ENCODE peak calls at places on chromosome 6, in five cellular contexts. G is K562, K is ovary, X is hepatocyte, U is lung. R is an unnamed sample. For H3K4me1, the result is how much of the 10 kb centered on the place peaks cover.

GRCh38 chr6:32968093-32968769 is at the start of gene BRD2:
- DNase-seq in G (peak), K (peak), X (peak), U (peak), R (peak)

GRCh38 chr6:38489951-38490350 is 149.8 kb downstream of the BTBD9 start:
- DNase-seq in G (no peak), K (no peak), X (no peak), U (no peak), R (no peak)

GRCh38 chr6:161660666-161661571 is 387.1 kb upstream of the AGPAT4 start:
- DNase-seq in G (peak), K (no peak), X (no peak), U (no peak), R (no peak)

GRCh38 chr6:3085074-3085473 is 16.8 kb downstream of the RIPK1 start:
- DNase-seq in G (no peak), K (no peak), X (no peak), U (no peak), R (no peak)

GRCh38 chr6:161023316-161023715 is 31.7 kb downstream of the MAP3K4 start:
- DNase-seq in G (no peak), K (no peak), X (no peak), U (no peak), R (no peak)

GRCh38 chr6:166757226-166758135 is 130.4 kb upstream of the RPS6KA2 start:
- DNase-seq in G (no peak), K (no peak), X (peak), U (no peak), R (peak)

GRCh38 chr6:69390125-69390524 is 406.7 kb downstream of the LMBRD1 start:
- DNase-seq in G (no peak), K (no peak), X (no peak), U (no peak), R (no peak)

GRCh38 chr6:142903806-142904205 is 41.2 kb downstream of the HIVEP2 start:
- DNase-seq in G (no peak), K (no peak), X (no peak), U (no peak), R (no peak)

GRCh38 chr6:22830463-22830862 is 261.1 kb downstream of the HDGFL1 start:
- DNase-seq in G (no peak), K (no peak), X (no peak), U (no peak), R (no peak)

GRCh38 chr6:156953478-156954146 is 176.4 kb downstream of the ARID1B start:
- DNase-seq in G (peak), K (no peak), X (peak), U (no peak), R (peak)

GRCh38 chr6:143647712-143648111 is 30.1 kb upstream of the PHACTR2 start:
- DNase-seq in G (peak), K (no peak), X (no peak), U (no peak), R (no peak)

GRCh38 chr6:154302111-154302752 is 54.4 kb downstream of the IPCEF1 start:
- DNase-seq in G (peak), K (no peak), X (peak), U (peak), R (no peak)

GRCh38 chr6:105592329-105592728 is 189.4 kb upstream of the PREP start:
- DNase-seq in G (no peak), K (no peak), X (no peak), U (no peak), R (no peak)

GRCh38 chr6:3402310-3403243 is 54.3 kb downstream of the SLC22A23 start:
- DNase-seq in G (no peak), K (no peak), X (no peak), U (no peak), R (no peak)

GRCh38 chr6:92945799-92946198 is 473.6 kb downstream of the EPHA7 start:
- DNase-seq in G (no peak), K (no peak), X (no peak), U (no peak), R (no peak)

GRCh38 chr6:26272171-26272631 is 92.8 kb upstream of the BTN3A2 start:
- DNase-seq in G (no peak), K (peak), X (peak), U (no peak), R (peak)

GRCh38 chr6:7615611-7616383 is 25.8 kb downstream of the SNRNP48 start:
- DNase-seq in G (peak), K (no peak), X (peak), U (no peak), R (peak)

GRCh38 chr6:42482126-42482525 is 30.4 kb upstream of the TRERF1 start:
- DNase-seq in G (no peak), K (no peak), X (peak), U (no peak), R (no peak)

GRCh38 chr6:129599467-129599866 is 110.5 kb downstream of the ARHGAP18 start:
- DNase-seq in G (no peak), K (no peak), X (no peak), U (no peak), R (no peak)

GRCh38 chr6:140230282-140230681 is 855.8 kb upstream of the CITED2 start:
- DNase-seq in G (no peak), K (no peak), X (peak), U (peak), R (no peak)

GRCh38 chr6:42226251-42227143 is 8.8 kb upstream of the MRPS10 start:
- DNase-seq in G (peak), K (no peak), X (peak), U (no peak), R (no peak)

GRCh38 chr6:15535495-15536200 is 127.2 kb downstream of the DTNBP1 start:
- DNase-seq in G (no peak), K (no peak), X (no peak), U (peak), R (no peak)

GRCh38 chr6:144252289-144252688 is 32.8 kb upstream of the UTRN start:
- DNase-seq in G (no peak), K (no peak), X (no peak), U (no peak), R (no peak)

GRCh38 chr6:132471787-132472186 is 41.1 kb downstream of the STX7 start:
- DNase-seq in G (no peak), K (no peak), X (no peak), U (no peak), R (peak)

GRCh38 chr6:44084231-44085014 is 42.8 kb downstream of the MRPL14 start:
- DNase-seq in G (peak), K (no peak), X (no peak), U (no peak), R (no peak)

GRCh38 chr6:13357551-13358075 is 29.3 kb upstream of the TBC1D7 start:
- DNase-seq in G (peak), K (no peak), X (no peak), U (no peak), R (no peak)

GRCh38 chr6:89830385-89830809 is 717 bp downstream of the CASP8AP2 start:
- DNase-seq in G (peak), K (no peak), X (no peak), U (no peak), R (no peak)

GRCh38 chr6:15402401-15403045 is 156.7 kb downstream of the JARID2 start:
- DNase-seq in G (no peak), K (no peak), X (no peak), U (no peak), R (no peak)

GRCh38 chr6:121756643-121757042 is 321.2 kb downstream of the GJA1 start:
- DNase-seq in G (no peak), K (no peak), X (no peak), U (no peak), R (no peak)

GRCh38 chr6:15247750-15248450 is 2.0 kb downstream of the JARID2 start:
- DNase-seq in G (peak), K (peak), X (peak), U (peak), R (peak)

GRCh38 chr6:46390153-46390876 is 100.9 kb downstream of the RCAN2 start:
- DNase-seq in G (no peak), K (no peak), X (no peak), U (no peak), R (no peak)

GRCh38 chr6:159066479-159066878 is 21.7 kb upstream of the TAGAP start:
- DNase-seq in G (no peak), K (no peak), X (no peak), U (no peak), R (no peak)

GRCh38 chr6:167341665-167342655 is 17.1 kb downstream of the TTLL2 start:
- DNase-seq in G (no peak), K (no peak), X (peak), U (no peak), R (no peak)

GRCh38 chr6:89023591-89024441 is 56.7 kb upstream of the PNRC1 start:
- DNase-seq in G (no peak), K (no peak), X (no peak), U (no peak), R (no peak)

GRCh38 chr6:29442670-29443184 is 3.6 kb downstream of the OR10C1 start:
- DNase-seq in G (no peak), K (no peak), X (no peak), U (no peak), R (no peak)

GRCh38 chr6:53614676-53615075 is 50.9 kb downstream of the KLHL31 start:
- DNase-seq in G (no peak), K (no peak), X (no peak), U (no peak), R (no peak)

GRCh38 chr6:125841356-125842090 is 50.8 kb downstream of the NCOA7 start:
- DNase-seq in G (no peak), K (no peak), X (no peak), U (no peak), R (no peak)

GRCh38 chr6:85678000-85678601 is 35.4 kb upstream of the SYNCRIP start:
- DNase-seq in G (no peak), K (no peak), X (no peak), U (no peak), R (no peak)

GRCh38 chr6:85675030-85675819 is 32.5 kb upstream of the SYNCRIP start:
- DNase-seq in G (peak), K (no peak), X (peak), U (no peak), R (peak)

GRCh38 chr6:85677243-85677956 is 34.7 kb upstream of the SYNCRIP start:
- DNase-seq in G (peak), K (no peak), X (peak), U (no peak), R (no peak)

GRCh38 chr6:85674604-85675003 is 31.9 kb upstream of the SYNCRIP start:
- DNase-seq in G (peak), K (no peak), X (no peak), U (no peak), R (no peak)

DNA sequence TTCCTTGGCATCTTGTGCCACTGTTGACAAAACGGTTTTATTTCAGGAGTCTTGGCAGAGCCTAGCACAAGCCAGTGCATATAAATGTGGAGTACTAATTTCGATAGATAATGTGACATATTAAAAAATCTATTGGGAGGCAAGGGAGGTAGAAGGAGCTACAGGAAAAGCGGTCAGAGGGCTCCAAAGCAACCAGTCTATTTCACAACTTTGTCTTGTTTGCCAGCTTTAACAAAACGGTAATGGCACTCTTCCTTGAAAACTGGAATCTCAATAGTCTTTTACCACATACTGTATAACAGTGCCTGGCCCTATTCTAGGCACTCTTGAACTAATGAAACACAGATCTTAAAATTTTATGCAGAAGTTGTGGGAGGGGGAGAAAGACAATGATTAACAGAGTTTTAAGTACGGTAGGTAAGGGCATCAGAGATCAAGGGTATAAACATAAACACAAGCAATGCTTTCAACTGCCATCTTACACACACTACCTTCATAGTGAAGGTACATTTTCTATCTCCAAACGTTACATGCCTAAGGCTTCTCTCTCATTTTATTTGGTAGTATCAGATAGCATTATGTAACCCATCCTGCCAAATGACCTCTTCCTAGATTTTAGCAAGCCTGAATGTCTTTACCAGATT is 33.5 kb upstream of the SYNCRIP start:
- DNase-seq in G (no peak), K (no peak), X (no peak), U (no peak), R (no peak)
- TF ChIP-seq CTCF in G (no peak), K (no peak), X (no peak), U (no peak), R (no peak)

GRCh38 chr6:36350681-36351091 is 14.0 kb upstream of the BNIP5 start:
- DNase-seq in G (peak), K (peak), X (peak), U (no peak), R (no peak)

GRCh38 chr6:36352477-36353157 is 15.9 kb upstream of the BNIP5 start:
- DNase-seq in G (no peak), K (no peak), X (no peak), U (no peak), R (no peak)

GRCh38 chr6:36350082-36350481 is 13.4 kb upstream of the BNIP5 start:
- DNase-seq in G (no peak), K (peak), X (no peak), U (no peak), R (no peak)

GRCh38 chr6:36349240-36349639 is 12.6 kb upstream of the BNIP5 start:
- DNase-seq in G (peak), K (peak), X (no peak), U (no peak), R (peak)

DNA sequence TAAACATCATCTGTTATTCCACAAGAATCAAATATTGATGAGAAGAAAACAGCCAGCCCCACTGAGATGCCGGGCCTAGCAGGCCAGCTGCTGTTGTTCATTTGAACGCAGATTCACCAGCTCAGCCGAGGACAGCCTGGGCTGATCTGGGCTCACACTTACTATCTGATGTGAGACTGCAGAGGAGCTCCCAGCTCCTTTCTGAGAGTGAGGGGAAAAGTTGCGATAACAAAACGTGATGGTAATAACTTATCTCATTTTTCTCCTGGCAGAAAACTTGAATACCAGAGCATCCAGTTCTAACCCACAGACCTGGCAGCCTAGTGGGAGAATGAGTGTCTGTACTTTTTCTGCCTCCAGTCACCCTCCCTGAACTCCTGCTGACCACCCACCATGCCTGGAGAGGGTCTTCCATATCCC is 14.5 kb upstream of the BNIP5 start:
- DNase-seq in G (peak), K (peak), X (no peak), U (no peak), R (no peak)
- H3K4me3 ChIP-seq in G (no peak), K (no peak), X (no peak), U (no peak), R (no peak)

GRCh38 chr6:71388846-71389543 is 100.4 kb downstream of the OGFRL1 start:
- DNase-seq in G (no peak), K (no peak), X (no peak), U (no peak), R (no peak)
- H3K4me1 ChIP-seq in G (under half), K (under half), X (under half), U (under half), R (under half)

DNA sequence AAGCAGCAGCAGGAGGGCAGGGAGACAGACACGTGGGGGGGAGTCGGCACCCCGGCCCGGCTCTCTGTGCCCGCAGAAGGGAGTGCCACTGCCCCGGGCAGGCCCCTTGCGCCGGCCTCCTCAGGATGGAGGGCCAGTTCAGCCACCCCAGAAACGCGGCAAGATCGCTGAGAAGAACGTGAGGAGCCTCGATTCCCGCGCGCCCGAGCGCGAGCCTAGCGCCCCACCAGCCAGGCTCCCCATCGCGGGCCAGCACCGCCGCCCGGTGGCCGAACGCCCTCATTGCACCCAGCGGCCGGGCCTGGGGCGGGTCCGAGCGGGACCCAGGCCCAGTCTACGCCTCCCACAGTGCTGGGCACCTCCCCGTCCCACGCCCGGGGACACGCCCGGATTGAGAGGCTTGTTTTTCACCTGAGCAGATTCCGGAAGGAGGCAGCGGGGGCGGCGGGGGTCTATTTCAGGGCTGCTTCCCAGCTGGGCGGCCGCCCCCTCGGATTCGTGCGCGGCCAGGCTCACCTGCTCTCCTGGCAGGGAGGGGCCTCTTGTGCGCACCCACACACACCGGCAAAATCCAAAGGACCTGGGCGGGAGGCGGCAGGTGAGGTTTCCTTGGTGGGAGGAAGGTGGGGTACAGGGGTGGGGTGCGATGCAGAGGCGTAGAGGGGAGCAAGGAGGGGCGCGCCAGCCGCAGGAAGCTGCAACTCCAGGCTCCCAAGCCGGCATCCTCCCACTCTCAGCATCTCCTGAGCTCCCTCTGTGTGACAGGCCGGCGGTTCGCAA is 9.0 kb upstream of the GRM4 start:
- DNase-seq in G (peak), K (peak), X (peak), U (no peak), R (peak)
- TF ChIP-seq CTCF in G (peak), K (peak), X (peak), U (peak), R (peak)

DNA sequence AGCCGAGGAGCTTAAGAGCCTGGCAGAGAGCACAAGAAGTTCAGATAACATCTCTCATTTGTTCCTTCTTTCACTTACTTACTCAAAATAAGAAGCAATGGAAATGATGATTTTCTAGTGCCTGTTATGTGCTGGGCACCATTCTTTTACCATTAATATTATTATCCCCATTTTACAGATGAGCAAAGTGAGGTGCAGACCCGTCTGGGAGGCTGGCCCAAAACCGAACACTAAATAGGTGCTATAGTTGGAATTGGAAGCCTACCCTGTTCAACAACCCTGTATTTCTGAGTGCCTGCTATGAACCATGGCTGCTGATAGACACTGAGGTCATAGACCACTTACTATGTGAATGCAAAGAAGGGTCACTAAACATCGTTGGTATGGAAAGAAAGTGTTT is 25.0 kb upstream of the MTRF1L start:
- DNase-seq in G (no peak), K (no peak), X (no peak), U (no peak), R (no peak)
- H3K4me3 ChIP-seq in G (no peak), K (no peak), X (no peak), U (no peak), R (no peak)

GRCh38 chr6:75209432-75209723 is 3.5 kb upstream of the COL12A1 start:
- DNase-seq in G (no peak), K (no peak), X (no peak), U (no peak), R (no peak)

GRCh38 chr6:75206338-75207210 is 721 bp upstream of the COL12A1 start:
- DNase-seq in G (no peak), K (peak), X (peak), U (no peak), R (no peak)

GRCh38 chr6:75207211-75207984 is 1.5 kb upstream of the COL12A1 start:
- DNase-seq in G (no peak), K (peak), X (peak), U (no peak), R (no peak)

GRCh38 chr6:75210885-75211739 is 5.3 kb upstream of the COL12A1 start:
- DNase-seq in G (peak), K (no peak), X (peak), U (no peak), R (peak)

DNA sequence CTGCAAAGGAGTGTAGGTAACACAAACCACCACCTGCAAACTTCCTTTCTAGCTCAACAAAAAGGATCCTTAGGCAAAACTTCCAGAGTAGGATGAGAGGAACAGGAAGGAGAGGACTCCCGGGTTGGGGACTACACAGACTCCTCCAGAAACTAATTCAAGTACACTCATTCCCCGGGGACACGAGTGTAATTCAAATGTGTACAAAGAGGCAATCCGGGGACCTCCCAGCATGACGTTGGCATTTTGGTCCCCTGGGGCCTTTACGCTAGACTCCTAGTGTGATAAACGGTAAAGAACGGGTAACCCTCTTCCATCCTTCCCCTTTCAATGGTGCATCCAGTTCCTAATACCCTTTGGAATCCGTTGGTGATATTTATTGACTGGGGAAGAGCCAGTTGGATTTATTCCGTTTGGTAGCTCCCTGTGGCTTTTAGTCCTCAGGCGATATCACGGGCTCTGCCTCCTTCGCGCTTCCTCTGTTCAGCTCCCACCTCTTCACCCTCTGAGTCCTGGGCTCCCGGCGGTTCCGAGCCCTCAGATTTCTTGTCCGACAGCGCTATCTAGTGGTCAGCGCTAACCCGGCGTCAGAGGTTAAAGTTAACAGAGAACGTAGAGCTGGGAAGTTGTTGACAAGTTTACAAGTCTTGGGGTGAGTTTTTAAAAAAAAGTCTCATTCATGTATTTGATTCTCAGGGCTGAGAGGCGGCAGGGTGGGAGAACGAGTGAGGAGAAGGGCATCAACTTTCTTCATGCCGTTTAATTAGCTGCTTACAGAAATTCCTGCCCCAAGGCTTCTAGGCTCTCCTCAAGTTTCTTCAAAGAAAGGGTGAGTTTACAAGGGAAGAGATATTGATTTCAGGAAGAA is 2.9 kb upstream of the COL12A1 start:
- DNase-seq in G (peak), K (peak), X (peak), U (peak), R (peak)
- H3K4me1 ChIP-seq in G (under half), K (under half), X (under half), U (under half), R (under half)